ENCODE peak calls at places on chromosomes 13 and 19, in four cellular contexts. One of them, this sample, is unnamed.

GRCh38 chr19:49116544-49116943 is 2.4 kb downstream of the LIN7B start:
- DNase-seq in upper lobe of right lung: no peak
- DNase-seq in A172: no peak
- DNase-seq in iris pigment epithelial cell: no peak
- DNase-seq in this sample: no peak

GRCh38 chr19:52444506-52444905 is 8.8 kb upstream of the ZNF578 start:
- DNase-seq in upper lobe of right lung: no peak
- DNase-seq in A172: no peak
- DNase-seq in iris pigment epithelial cell: no peak
- DNase-seq in this sample: no peak

GRCh38 chr19:54129617-54129996 is 8.0 kb upstream of the CNOT3 start:
- DNase-seq in upper lobe of right lung: no peak
- DNase-seq in A172: no peak
- DNase-seq in iris pigment epithelial cell: no peak
- DNase-seq in this sample: no peak

GRCh38 chr13:25210842-25211241 is 38.8 kb upstream of the AMER2 start:
- DNase-seq in iris pigment epithelial cell: no peak
- DNase-seq in upper lobe of right lung: no peak
- DNase-seq in A172: no peak
- DNase-seq in this sample: no peak

GRCh38 chr19:53503126-53503525 is 34.8 kb upstream of the ZNF331 start:
- DNase-seq in A172: no peak
- DNase-seq in upper lobe of right lung: no peak
- DNase-seq in iris pigment epithelial cell: no peak
- DNase-seq in this sample: no peak

GRCh38 chr13:110702591-110703526 is 3.1 kb downstream of the CARS2 start:
- DNase-seq in upper lobe of right lung: no peak
- DNase-seq in iris pigment epithelial cell: no peak
- DNase-seq in A172: no peak
- DNase-seq in this sample: peak

GRCh38 chr13:106599875-106600797 is 32.2 kb upstream of the ARGLU1 start:
- DNase-seq in A172: peak
- DNase-seq in upper lobe of right lung: no peak
- DNase-seq in iris pigment epithelial cell: peak
- DNase-seq in this sample: peak

GRCh38 chr19:40803857-40804782 is 5.1 kb downstream of the EGLN2 start:
- DNase-seq in iris pigment epithelial cell: no peak
- DNase-seq in A172: no peak
- DNase-seq in upper lobe of right lung: peak
- DNase-seq in this sample: no peak

GRCh38 chr13:113070855-113071254 is 34.7 kb upstream of the F7 start:
- DNase-seq in iris pigment epithelial cell: no peak
- DNase-seq in upper lobe of right lung: no peak
- DNase-seq in A172: no peak
- DNase-seq in this sample: no peak

GRCh38 chr13:41196620-41197019 is 2.3 kb upstream of the KBTBD7 start:
- DNase-seq in upper lobe of right lung: no peak
- DNase-seq in A172: no peak
- DNase-seq in iris pigment epithelial cell: no peak
- DNase-seq in this sample: no peak

GRCh38 chr19:55258476-55258827 is 365 bp downstream of the PPP6R1 start:
- DNase-seq in A172: no peak
- DNase-seq in iris pigment epithelial cell: peak
- DNase-seq in upper lobe of right lung: no peak
- DNase-seq in this sample: no peak

GRCh38 chr19:44757735-44758505 is 9.4 kb downstream of the BCL3 start:
- DNase-seq in A172: no peak
- DNase-seq in upper lobe of right lung: peak
- DNase-seq in iris pigment epithelial cell: peak
- DNase-seq in this sample: peak

GRCh38 chr19:29525901-29526729 is at the start of gene VSTM2B:
- DNase-seq in iris pigment epithelial cell: no peak
- DNase-seq in upper lobe of right lung: peak
- DNase-seq in A172: no peak
- DNase-seq in this sample: no peak

GRCh38 chr13:93889430-93889829 is 590.1 kb downstream of the DCT start:
- DNase-seq in A172: no peak
- DNase-seq in iris pigment epithelial cell: no peak
- DNase-seq in upper lobe of right lung: no peak
- DNase-seq in this sample: no peak

GRCh38 chr13:112705286-112705685 is 15.4 kb downstream of the ATP11A start:
- DNase-seq in upper lobe of right lung: no peak
- DNase-seq in iris pigment epithelial cell: no peak
- DNase-seq in A172: no peak
- DNase-seq in this sample: no peak

GRCh38 chr19:49437231-49437630 is 4.1 kb downstream of the SLC17A7 start:
- DNase-seq in iris pigment epithelial cell: no peak
- DNase-seq in A172: no peak
- DNase-seq in upper lobe of right lung: no peak
- DNase-seq in this sample: no peak

GRCh38 chr19:14434543-14435319 is 1.6 kb downstream of the PKN1 start:
- DNase-seq in A172: peak
- DNase-seq in iris pigment epithelial cell: peak
- DNase-seq in upper lobe of right lung: peak
- DNase-seq in this sample: peak

GRCh38 chr19:2867025-2867991 is at the start of gene ZNF556:
- DNase-seq in A172: peak
- DNase-seq in upper lobe of right lung: no peak
- DNase-seq in iris pigment epithelial cell: no peak
- DNase-seq in this sample: no peak

GRCh38 chr13:40190656-40191100 is 475.8 kb downstream of the FOXO1 start:
- DNase-seq in upper lobe of right lung: no peak
- DNase-seq in iris pigment epithelial cell: peak
- DNase-seq in A172: peak
- DNase-seq in this sample: peak

GRCh38 chr19:51339687-51340656 is 2.0 kb downstream of the VSIG10L start:
- DNase-seq in upper lobe of right lung: peak
- DNase-seq in iris pigment epithelial cell: peak
- DNase-seq in A172: peak
- DNase-seq in this sample: peak

GRCh38 chr13:25844559-25845434 is 207.0 kb downstream of the SHISA2 start:
- DNase-seq in A172: no peak
- DNase-seq in upper lobe of right lung: no peak
- DNase-seq in iris pigment epithelial cell: peak
- DNase-seq in this sample: peak

GRCh38 chr13:32901994-32902780 is 114.0 kb upstream of the KL start:
- DNase-seq in A172: no peak
- DNase-seq in upper lobe of right lung: no peak
- DNase-seq in iris pigment epithelial cell: peak
- DNase-seq in this sample: no peak

GRCh38 chr13:86020350-86021002 is 221.3 kb upstream of the SLITRK6 start:
- DNase-seq in iris pigment epithelial cell: peak
- DNase-seq in upper lobe of right lung: no peak
- DNase-seq in A172: peak
- DNase-seq in this sample: peak